ENCODE peak calls at places on chromosomes 4 and X, in six cellular contexts. One of them, this sample, is unnamed.

GRCh38 chr4:108571027-108571569 is 49.3 kb upstream of the RPL34 start:
- DNase-seq in lower leg skin: no peak
- DNase-seq in AML-193: no peak
- DNase-seq in ACHN: no peak
- DNase-seq in immature natural killer cell: no peak
- DNase-seq in CD8-positive, alpha-beta T cell: no peak
- DNase-seq in this sample: no peak

GRCh38 chr4:183139972-183140570 is 41.0 kb downstream of the WWC2 start:
- DNase-seq in CD8-positive, alpha-beta T cell: no peak
- DNase-seq in AML-193: no peak
- DNase-seq in immature natural killer cell: no peak
- DNase-seq in lower leg skin: no peak
- DNase-seq in ACHN: no peak
- DNase-seq in this sample: no peak

GRCh38 chr4:154928640-154929257 is 147.7 kb downstream of the RBM46 start:
- DNase-seq in CD8-positive, alpha-beta T cell: no peak
- DNase-seq in ACHN: peak; percentile 39
- DNase-seq in lower leg skin: no peak
- DNase-seq in AML-193: no peak
- DNase-seq in immature natural killer cell: no peak
- DNase-seq in this sample: no peak

GRCh38 chrX:133608406-133608805 is 193.1 kb upstream of the GPC4 start:
- DNase-seq in ACHN: no peak
- DNase-seq in immature natural killer cell: no peak
- DNase-seq in AML-193: no peak
- DNase-seq in lower leg skin: no peak
- DNase-seq in CD8-positive, alpha-beta T cell: no peak
- DNase-seq in this sample: no peak

GRCh38 chr4:8247047-8247930 is 22.3 kb upstream of the HTRA3 start:
- DNase-seq in CD8-positive, alpha-beta T cell: no peak
- DNase-seq in ACHN: no peak
- DNase-seq in AML-193: no peak
- DNase-seq in lower leg skin: peak; percentile 95
- DNase-seq in immature natural killer cell: no peak
- DNase-seq in this sample: no peak

GRCh38 chr4:16262188-16262587 is 35.9 kb upstream of the TAPT1 start:
- DNase-seq in lower leg skin: no peak
- DNase-seq in ACHN: no peak
- DNase-seq in AML-193: no peak
- DNase-seq in CD8-positive, alpha-beta T cell: no peak
- DNase-seq in immature natural killer cell: no peak
- DNase-seq in this sample: no peak

GRCh38 chrX:108020631-108021030 is 24.2 kb upstream of the VSIG1 start:
- DNase-seq in CD8-positive, alpha-beta T cell: no peak
- DNase-seq in immature natural killer cell: no peak
- DNase-seq in ACHN: peak; percentile 17
- DNase-seq in lower leg skin: no peak
- DNase-seq in AML-193: no peak
- DNase-seq in this sample: no peak

GRCh38 chr4:79964715-79965345 is 108.2 kb downstream of the ANTXR2 start:
- DNase-seq in AML-193: no peak
- DNase-seq in ACHN: no peak
- DNase-seq in lower leg skin: no peak
- DNase-seq in immature natural killer cell: no peak
- DNase-seq in CD8-positive, alpha-beta T cell: no peak
- DNase-seq in this sample: no peak

GRCh38 chrX:39336709-39337294 is 535.5 kb downstream of the MID1IP1 start:
- DNase-seq in CD8-positive, alpha-beta T cell: no peak
- DNase-seq in ACHN: no peak
- DNase-seq in immature natural killer cell: no peak
- DNase-seq in lower leg skin: no peak
- DNase-seq in AML-193: no peak
- DNase-seq in this sample: no peak

GRCh38 chrX:19382500-19383145 is 38.9 kb downstream of the PDHA1 start:
- DNase-seq in ACHN: peak; percentile 23
- DNase-seq in lower leg skin: peak; percentile 76
- DNase-seq in immature natural killer cell: peak; percentile 22
- DNase-seq in AML-193: peak; percentile 16
- DNase-seq in CD8-positive, alpha-beta T cell: peak; percentile 46
- DNase-seq in this sample: no peak

GRCh38 chr4:118797558-118798142 is 38.3 kb downstream of the SEC24D start:
- DNase-seq in AML-193: no peak
- DNase-seq in CD8-positive, alpha-beta T cell: no peak
- DNase-seq in ACHN: no peak
- DNase-seq in lower leg skin: no peak
- DNase-seq in immature natural killer cell: no peak
- DNase-seq in this sample: no peak

GRCh38 chr4:37631551-37631950 is 54.6 kb downstream of the RELL1 start:
- DNase-seq in lower leg skin: peak; percentile 91
- DNase-seq in AML-193: no peak
- DNase-seq in CD8-positive, alpha-beta T cell: no peak
- DNase-seq in immature natural killer cell: no peak
- DNase-seq in ACHN: no peak
- DNase-seq in this sample: no peak

GRCh38 chr4:165131247-165131832 is 18.7 kb upstream of the TMEM192 start:
- DNase-seq in CD8-positive, alpha-beta T cell: peak; percentile 63
- DNase-seq in AML-193: peak; percentile 52
- DNase-seq in lower leg skin: peak; percentile 94
- DNase-seq in ACHN: peak; percentile 62
- DNase-seq in immature natural killer cell: peak; percentile 44
- DNase-seq in this sample: no peak

GRCh38 chrX:153877571-153878261 is 8.3 kb downstream of the L1CAM start:
- DNase-seq in immature natural killer cell: no peak
- DNase-seq in ACHN: no peak
- DNase-seq in lower leg skin: no peak
- DNase-seq in AML-193: no peak
- DNase-seq in CD8-positive, alpha-beta T cell: no peak
- DNase-seq in this sample: no peak

GRCh38 chr4:176048631-176049030 is 17.0 kb upstream of the WDR17 start:
- DNase-seq in lower leg skin: no peak
- DNase-seq in immature natural killer cell: no peak
- DNase-seq in AML-193: no peak
- DNase-seq in CD8-positive, alpha-beta T cell: no peak
- DNase-seq in ACHN: no peak
- DNase-seq in this sample: no peak

GRCh38 chr4:146340798-146341197 is 126.5 kb downstream of the REELD1 start:
- DNase-seq in CD8-positive, alpha-beta T cell: no peak
- DNase-seq in immature natural killer cell: no peak
- DNase-seq in ACHN: peak; percentile 56
- DNase-seq in AML-193: peak; percentile 45
- DNase-seq in lower leg skin: no peak
- DNase-seq in this sample: no peak

GRCh38 chrX:65528705-65529340 is 5.8 kb downstream of the LAS1L start:
- DNase-seq in AML-193: peak; percentile 0
- DNase-seq in immature natural killer cell: peak; percentile 36
- DNase-seq in lower leg skin: peak; percentile 89
- DNase-seq in ACHN: peak; percentile 25
- DNase-seq in CD8-positive, alpha-beta T cell: peak; percentile 25
- DNase-seq in this sample: no peak

GRCh38 chr4:6017800-6018199 is 431 bp downstream of the C4orf50 start:
- DNase-seq in ACHN: no peak
- DNase-seq in CD8-positive, alpha-beta T cell: no peak
- DNase-seq in AML-193: no peak
- DNase-seq in immature natural killer cell: no peak
- DNase-seq in lower leg skin: no peak
- DNase-seq in this sample: no peak